ENCODE peak calls at places on chromosome 20, in seven cellular contexts. G is PC-9, L is stomach, S is colonic mucosa, Q is H9, Z is HCT116, V is heart right ventricle. T is an unnamed sample. For H3K4me1, the result is how much of the 10 kb centered on the place peaks cover.

GRCh38 chr20:62876441-62876825 is 14.8 kb upstream of the TCFL5 start:
- DNase-seq in G (no peak), L (no peak), S (no peak), Q (no peak), Z (no peak), V (no peak), T (no peak)

GRCh38 chr20:38658879-38659612 is 57.4 kb downstream of the ARHGAP40 start:
- DNase-seq in G (peak), L (no peak), S (no peak), Q (peak), Z (peak), V (no peak), T (no peak)

GRCh38 chr20:61850926-61851900 is 214.5 kb downstream of the TAF4 start:
- DNase-seq in G (no peak), L (no peak), S (no peak), Q (no peak), Z (no peak), V (no peak), T (no peak)

GRCh38 chr20:438581-439469 is 23.5 kb downstream of the TBC1D20 start:
- DNase-seq in G (no peak), L (peak), S (no peak), Q (no peak), Z (no peak), V (no peak), T (no peak)

GRCh38 chr20:50385733-50386640 is 124.2 kb upstream of the PTPN1 start:
- DNase-seq in G (no peak), L (no peak), S (no peak), Q (no peak), Z (no peak), V (no peak), T (no peak)

GRCh38 chr20:38283236-38283635 is 20.7 kb upstream of the BPI start:
- DNase-seq in G (no peak), L (no peak), S (no peak), Q (no peak), Z (no peak), V (no peak), T (no peak)

GRCh38 chr20:2658414-2659354 is 5.3 kb downstream of the IDH3B start:
- DNase-seq in G (no peak), L (no peak), S (no peak), Q (peak), Z (no peak), V (no peak), T (no peak)

GRCh38 chr20:4303136-4303535 is 287.8 kb upstream of the RNF24 start:
- DNase-seq in G (no peak), L (no peak), S (no peak), Q (no peak), Z (no peak), V (no peak), T (no peak)

GRCh38 chr20:2693286-2693995 is 861 bp downstream of the EBF4 start:
- DNase-seq in G (no peak), L (peak), S (no peak), Q (peak), Z (no peak), V (peak), T (no peak)

DNA sequence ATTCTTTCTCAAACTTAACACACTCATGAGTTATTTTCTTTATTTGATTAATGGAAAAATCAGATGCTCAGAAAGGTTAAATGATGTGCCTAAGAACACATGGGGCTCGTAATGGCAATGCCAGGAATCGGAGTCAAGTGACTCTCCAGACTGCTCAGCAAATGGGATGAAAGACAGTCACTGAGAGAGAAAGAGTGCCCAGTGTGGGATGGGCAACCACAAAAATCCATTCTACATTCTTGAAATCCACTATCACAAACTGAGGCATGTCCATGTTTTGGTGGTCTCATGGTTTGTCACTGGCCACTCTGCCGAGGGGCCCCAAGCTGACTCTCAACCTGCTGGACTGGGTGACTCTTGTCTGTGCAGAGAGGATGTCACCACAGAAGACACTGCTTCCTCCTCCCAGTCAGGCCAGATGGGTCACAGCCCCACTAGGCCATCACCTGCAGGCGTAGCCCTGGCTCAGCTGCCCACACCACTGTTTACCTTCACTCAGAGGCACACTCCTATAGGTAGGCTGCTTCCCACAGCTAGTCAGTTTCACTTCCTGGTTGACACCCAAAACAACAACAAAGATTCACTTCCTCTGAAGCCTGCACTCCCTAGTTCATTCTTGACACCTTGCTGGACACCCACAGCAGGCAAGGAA is 21.5 kb downstream of the MAP1LC3A start:
- DNase-seq in G (peak), L (peak), S (peak), Q (no peak), Z (no peak), V (no peak), T (no peak)
- H3K4me1 ChIP-seq in G (under half), L (under half), S (under half), Q (under half), Z (under half), V (under half), T (under half)

DNA sequence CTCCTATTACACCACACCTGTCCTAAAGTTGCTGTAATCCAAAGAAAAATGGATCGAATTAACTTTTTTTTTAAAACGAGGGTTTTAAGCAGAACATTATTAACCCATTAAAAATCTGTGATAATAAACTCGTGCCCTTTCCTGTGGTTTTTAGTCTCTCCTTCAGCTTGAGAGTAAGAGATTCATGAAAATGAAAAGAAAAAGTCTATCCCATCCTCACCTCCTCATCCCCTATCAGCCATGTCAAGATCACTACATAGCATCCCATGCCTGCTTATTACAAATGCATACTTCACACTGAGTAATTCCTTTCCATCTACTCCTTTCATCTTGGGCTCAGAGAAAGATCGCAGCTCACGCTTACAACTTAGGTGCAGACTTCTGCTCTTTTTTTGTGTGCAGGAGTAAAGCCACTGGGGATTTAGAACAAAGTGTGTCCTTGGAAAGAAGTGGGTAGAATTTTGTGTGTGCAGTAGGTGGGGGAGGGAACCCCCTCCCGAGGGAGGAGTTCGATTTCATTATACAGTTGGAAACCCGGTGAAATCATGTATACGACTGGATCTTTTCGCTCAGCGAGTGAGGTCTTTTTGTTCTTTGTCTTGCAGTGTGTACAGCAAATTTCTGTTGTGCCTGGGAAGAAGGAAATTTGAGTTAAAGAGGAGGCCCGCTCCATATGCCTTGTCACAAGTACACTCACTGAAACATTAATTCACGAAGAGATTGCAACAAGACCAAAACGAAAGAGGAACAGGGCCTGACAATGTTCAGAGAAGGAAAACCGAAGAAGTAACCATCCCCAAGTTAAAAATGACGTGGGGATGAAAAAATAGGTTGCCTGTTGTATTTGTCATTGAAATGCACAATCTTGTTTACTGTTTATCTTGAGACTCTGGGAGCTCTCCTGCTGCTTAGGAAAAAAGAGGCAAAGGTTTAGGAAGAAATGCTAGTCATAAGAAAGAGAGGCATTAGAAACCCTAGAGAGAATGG is 146.5 kb upstream of the ZNF217 start:
- DNase-seq in G (no peak), L (no peak), S (no peak), Q (no peak), Z (no peak), V (no peak), T (no peak)
- H3K4me1 ChIP-seq in G (half or more), L (under half), S (under half), Q (under half), Z (under half), V (under half), T (half or more)

DNA sequence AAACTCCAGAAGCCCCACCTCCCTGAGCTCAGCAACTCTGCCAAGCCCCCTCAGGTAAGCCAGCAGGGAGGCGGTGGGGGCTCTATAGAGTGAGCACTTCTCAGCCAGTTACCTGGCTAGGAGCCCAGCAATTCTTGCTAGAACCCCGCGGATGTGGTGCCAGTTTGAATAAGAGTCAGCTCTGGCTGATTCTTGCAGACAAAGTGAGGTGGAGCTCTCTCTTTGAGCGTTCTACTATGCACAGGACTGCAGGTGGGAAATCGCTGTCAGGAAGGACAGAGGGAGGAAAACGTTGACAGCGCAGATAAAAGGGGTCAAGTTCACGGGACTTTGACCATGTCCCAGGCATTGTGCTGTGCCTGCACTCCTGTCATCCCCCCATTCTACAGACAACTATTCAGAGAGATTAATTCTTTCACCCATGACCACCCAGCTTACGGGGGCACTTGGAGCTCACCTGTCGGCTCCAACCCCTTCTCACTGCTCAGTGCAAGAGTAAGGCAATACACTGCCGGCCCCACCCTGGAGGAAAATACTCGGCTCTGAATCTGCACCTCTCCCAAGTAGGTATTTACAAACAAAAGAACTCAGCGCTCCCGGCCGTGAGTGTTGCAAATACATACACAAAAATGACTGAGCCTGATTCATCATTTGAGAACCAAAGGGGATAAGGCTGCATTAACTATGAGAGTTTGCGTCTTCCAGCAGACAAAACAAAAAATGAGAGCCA is 92.8 kb downstream of the ANKRD60 start:
- DNase-seq in G (peak), L (no peak), S (no peak), Q (peak), Z (no peak), V (no peak), T (peak)
- H3K4me1 ChIP-seq in G (half or more), L (under half), S (under half), Q (under half), Z (under half), V (under half), T (under half)

DNA sequence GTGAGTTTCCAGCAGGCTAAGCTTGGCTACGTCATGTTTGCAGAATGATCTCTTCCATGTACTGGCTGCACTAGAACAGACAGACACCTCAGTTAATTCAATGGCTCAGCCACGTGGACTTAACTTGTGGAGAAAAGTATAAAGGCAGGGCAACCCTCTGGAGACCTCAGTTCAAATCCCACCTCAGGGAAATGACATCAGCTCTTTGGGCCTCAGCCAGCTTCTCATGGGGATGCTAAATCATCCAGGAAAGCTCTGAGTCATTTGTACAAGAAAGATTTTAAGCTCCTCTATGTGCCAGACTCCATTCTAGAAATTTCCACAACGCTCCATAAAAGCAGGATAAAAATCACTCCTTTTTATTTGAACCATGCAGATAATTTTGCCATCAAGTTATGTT is 128.5 kb upstream of the SALL4 start:
- DNase-seq in G (no peak), L (no peak), S (no peak), Q (no peak), Z (peak), V (peak), T (peak)
- H3K4me1 ChIP-seq in G (under half), L (under half), S (under half), Q (under half), Z (under half), V (under half), T (under half)

T was measured in keratinocyte.